ENCODE peak calls at places on chromosomes 4 and X, in five cellular contexts. U, X, H, Q and N are unnamed samples.

GRCh38 chrX:150700107-150700506 is 6.9 kb downstream of the MTMR1 start:
- DNase-seq in U (no peak), X (no peak), H (no peak), Q (no peak), N (no peak)

GRCh38 chr4:73988096-73988495 is at the start of gene PPBP:
- DNase-seq in U (no peak), X (no peak), H (no peak), Q (no peak), N (no peak)

GRCh38 chrX:128619490-128619889 is 567.3 kb upstream of the ACTRT1 start:
- DNase-seq in U (no peak), X (no peak), H (no peak), Q (no peak), N (no peak)

GRCh38 chr4:138555584-138555983 is 313.4 kb upstream of the SLC7A11 start:
- DNase-seq in U (no peak), X (no peak), H (no peak), Q (peak), N (no peak)

GRCh38 chr4:159363376-159363775 is 260.5 kb downstream of the RAPGEF2 start:
- DNase-seq in U (no peak), X (peak), H (no peak), Q (no peak), N (no peak)

GRCh38 chr4:7059673-7060072 is 8.2 kb downstream of the GRPEL1 start:
- DNase-seq in U (no peak), X (no peak), H (no peak), Q (no peak), N (no peak)

GRCh38 chr4:96260071-96260682 is 420.3 kb downstream of the PDHA2 start:
- DNase-seq in U (no peak), X (no peak), H (no peak), Q (no peak), N (no peak)

GRCh38 chr4:10178763-10179162 is 62.2 kb upstream of the WDR1 start:
- DNase-seq in U (no peak), X (no peak), H (no peak), Q (no peak), N (no peak)

GRCh38 chr4:74715731-74716435 is 78.4 kb downstream of the BTC start:
- DNase-seq in U (no peak), X (no peak), H (no peak), Q (no peak), N (no peak)

GRCh38 chr4:3873446-3874415 is 107.5 kb downstream of the ADRA2C start:
- DNase-seq in U (peak), X (no peak), H (no peak), Q (peak), N (no peak)

GRCh38 chr4:81631958-81632439 is 160.3 kb upstream of the RASGEF1B start:
- DNase-seq in U (no peak), X (peak), H (no peak), Q (no peak), N (no peak)

GRCh38 chrX:17009856-17010650 is 63.6 kb downstream of the REPS2 start:
- DNase-seq in U (no peak), X (no peak), H (peak), Q (no peak), N (no peak)

GRCh38 chr4:102819588-102820365 is 7.6 kb downstream of the UBE2D3 start:
- DNase-seq in U (no peak), X (no peak), H (peak), Q (no peak), N (no peak)

GRCh38 chr4:10620935-10621488 is 63.6 kb downstream of the CLNK start:
- DNase-seq in U (no peak), X (no peak), H (no peak), Q (no peak), N (no peak)

GRCh38 chr4:173119818-173120217 is 48.8 kb upstream of the GALNT7 start:
- DNase-seq in U (no peak), X (no peak), H (no peak), Q (no peak), N (no peak)

GRCh38 chrX:13469963-13470679 is 99.3 kb upstream of the EGFL6 start:
- DNase-seq in U (no peak), X (peak), H (peak), Q (no peak), N (no peak)

GRCh38 chrX:2608638-2609430 is 82.3 kb upstream of the CD99 start:
- DNase-seq in U (peak), X (peak), H (peak), Q (peak), N (no peak)

GRCh38 chr4:150250998-150251651 is 172.9 kb downstream of the DCLK2 start:
- DNase-seq in U (no peak), X (no peak), H (no peak), Q (no peak), N (no peak)

GRCh38 chrX:150062292-150063137 is 124.2 kb upstream of the EOLA2 start:
- DNase-seq in U (no peak), X (peak), H (peak), Q (no peak), N (no peak)

GRCh38 chr4:159206427-159206871 is 103.6 kb downstream of the RAPGEF2 start:
- DNase-seq in U (no peak), X (no peak), H (peak), Q (no peak), N (peak)

GRCh38 chr4:140243345-140243753 is 89.4 kb upstream of the MAML3 start:
- DNase-seq in U (peak), X (no peak), H (peak), Q (no peak), N (no peak)

GRCh38 chr4:72896515-72896914 is 173.0 kb downstream of the COX18 start:
- DNase-seq in U (no peak), X (peak), H (no peak), Q (no peak), N (peak)

GRCh38 chr4:94459462-94460161 is 7.9 kb downstream of the PDLIM5 start:
- DNase-seq in U (no peak), X (no peak), H (no peak), Q (no peak), N (no peak)

GRCh38 chr4:169582203-169582602 is 30.2 kb downstream of the NEK1 start:
- DNase-seq in U (no peak), X (no peak), H (no peak), Q (no peak), N (no peak)

GRCh38 chrX:64184396-64184795 is 21.1 kb downstream of the AMER1 start:
- DNase-seq in U (no peak), X (no peak), H (no peak), Q (no peak), N (no peak)

GRCh38 chrX:10010686-10011085 is 43.5 kb downstream of the CLDN34 start:
- DNase-seq in U (no peak), X (no peak), H (peak), Q (no peak), N (no peak)

GRCh38 chr4:183455431-183456145 is 11.2 kb downstream of the CDKN2AIP start:
- DNase-seq in U (no peak), X (no peak), H (no peak), Q (no peak), N (no peak)

GRCh38 chr4:152970102-152970820 is 34.1 kb downstream of the FHDC1 start:
- DNase-seq in U (no peak), X (no peak), H (peak), Q (no peak), N (peak)

GRCh38 chrX:42519666-42520231 is 258.2 kb downstream of the PPP1R2C start:
- DNase-seq in U (no peak), X (peak), H (peak), Q (no peak), N (no peak)

GRCh38 chrX:109890910-109891502 is 111.9 kb upstream of the TMEM164 start:
- DNase-seq in U (peak), X (no peak), H (peak), Q (peak), N (no peak)

GRCh38 chr4:147596976-147597375 is 20.2 kb upstream of the TMEM184C start:
- DNase-seq in U (no peak), X (peak), H (peak), Q (no peak), N (no peak)

GRCh38 chr4:1360423-1361283 is 13.6 kb downstream of the UVSSA start:
- DNase-seq in U (no peak), X (no peak), H (no peak), Q (no peak), N (no peak)

GRCh38 chr4:184406915-184407314 is 67.4 kb downstream of the IRF2 start:
- DNase-seq in U (peak), X (no peak), H (no peak), Q (no peak), N (no peak)

GRCh38 chrX:25017667-25018247 is 2.0 kb upstream of the ARX start:
- DNase-seq in U (no peak), X (no peak), H (no peak), Q (no peak), N (no peak)

GRCh38 chr4:156419080-156419638 is 465.5 kb upstream of the CTSO start:
- DNase-seq in U (no peak), X (no peak), H (no peak), Q (no peak), N (no peak)